ENCODE peak calls at places on chromosomes 7 and 10, in four cellular contexts. Z, C, T and L are unnamed samples.

GRCh38 chr7:137718360-137718759 is 128.4 kb downstream of the DGKI start:
- DNase-seq in Z (no peak), C (no peak), T (no peak), L (no peak)

GRCh38 chr10:47243791-47244190 is 56.2 kb upstream of the GDF10 start:
- DNase-seq in Z (no peak), C (no peak), T (no peak), L (no peak)

GRCh38 chr7:84331665-84332064 is 137.1 kb upstream of the SEMA3A start:
- DNase-seq in Z (no peak), C (no peak), T (no peak), L (no peak)

GRCh38 chr7:55641273-55641691 is 69.0 kb upstream of the VOPP1 start:
- DNase-seq in Z (peak), C (peak), T (peak), L (no peak)

GRCh38 chr7:26321440-26321839 is 29.8 kb downstream of the SNX10 start:
- DNase-seq in Z (peak), C (no peak), T (no peak), L (no peak)

GRCh38 chr7:151857412-151857811 is 19.5 kb downstream of the PRKAG2 start:
- DNase-seq in Z (no peak), C (no peak), T (no peak), L (no peak)

GRCh38 chr7:123327661-123328060 is 127.9 kb upstream of the SLC13A1 start:
- DNase-seq in Z (no peak), C (no peak), T (no peak), L (no peak)

GRCh38 chr7:112422842-112423496 is 27.3 kb upstream of the IFRD1 start:
- DNase-seq in Z (peak), C (peak), T (peak), L (peak)

GRCh38 chr7:4703532-4703931 is 21.4 kb downstream of the FOXK1 start:
- DNase-seq in Z (no peak), C (no peak), T (no peak), L (no peak)

GRCh38 chr7:68279827-68280400 is 1283.3 kb downstream of the TYW1 start:
- DNase-seq in Z (no peak), C (no peak), T (no peak), L (no peak)

GRCh38 chr7:79529214-79529895 is 75.9 kb upstream of the MAGI2 start:
- DNase-seq in Z (no peak), C (no peak), T (no peak), L (no peak)

GRCh38 chr7:43211276-43211675 is 98.8 kb downstream of the HECW1 start:
- DNase-seq in Z (no peak), C (no peak), T (peak), L (no peak)

GRCh38 chr10:107814865-107815487 is 650.5 kb upstream of the SORCS1 start:
- DNase-seq in Z (peak), C (peak), T (peak), L (no peak)

GRCh38 chr7:3033136-3033535 is 10.5 kb downstream of the CARD11 start:
- DNase-seq in Z (no peak), C (no peak), T (no peak), L (no peak)

GRCh38 chr7:139687206-139687954 is 90.4 kb downstream of the HIPK2 start:
- DNase-seq in Z (peak), C (no peak), T (no peak), L (no peak)

GRCh38 chr7:73840715-73841379 is 1.5 kb downstream of the METTL27 start:
- DNase-seq in Z (no peak), C (no peak), T (no peak), L (no peak)

GRCh38 chr10:79106251-79106650 is 37.5 kb downstream of the ZMIZ1 start:
- DNase-seq in Z (no peak), C (no peak), T (no peak), L (no peak)

GRCh38 chr7:3598855-3599254 is 297.8 kb downstream of the SDK1 start:
- DNase-seq in Z (no peak), C (no peak), T (no peak), L (no peak)

GRCh38 chr10:44882146-44882720 is 28.9 kb upstream of the TMEM72 start:
- DNase-seq in Z (no peak), C (no peak), T (no peak), L (no peak)

GRCh38 chr7:126856691-126857291 is 395.9 kb downstream of the GRM8 start:
- DNase-seq in Z (peak), C (no peak), T (peak), L (no peak)

DNA sequence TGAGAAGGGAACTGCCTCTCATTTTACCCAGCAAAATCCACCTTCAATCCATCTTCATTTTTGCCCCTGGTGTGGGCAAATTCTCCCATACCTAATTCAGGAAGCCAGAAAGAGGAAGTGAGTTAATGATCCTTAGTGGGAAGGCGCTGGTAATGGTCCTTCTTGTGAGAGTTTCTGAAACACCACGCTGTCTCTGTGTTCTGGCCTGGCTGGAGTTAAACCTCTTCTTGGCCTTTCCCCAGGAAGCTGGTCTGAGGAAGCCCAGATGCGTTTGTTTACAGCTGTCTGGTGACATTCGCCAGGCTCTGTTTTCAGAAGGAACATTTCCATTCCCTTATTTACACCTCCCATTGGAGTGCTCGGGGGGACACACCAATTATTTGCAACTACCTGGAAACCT is 24.3 kb downstream of the HTRA1 start:
- DNase-seq in Z (no peak), C (no peak), T (no peak), L (no peak)
- H3K27ac ChIP-seq in Z (no peak), C (no peak), T (no peak), L (no peak)

DNA sequence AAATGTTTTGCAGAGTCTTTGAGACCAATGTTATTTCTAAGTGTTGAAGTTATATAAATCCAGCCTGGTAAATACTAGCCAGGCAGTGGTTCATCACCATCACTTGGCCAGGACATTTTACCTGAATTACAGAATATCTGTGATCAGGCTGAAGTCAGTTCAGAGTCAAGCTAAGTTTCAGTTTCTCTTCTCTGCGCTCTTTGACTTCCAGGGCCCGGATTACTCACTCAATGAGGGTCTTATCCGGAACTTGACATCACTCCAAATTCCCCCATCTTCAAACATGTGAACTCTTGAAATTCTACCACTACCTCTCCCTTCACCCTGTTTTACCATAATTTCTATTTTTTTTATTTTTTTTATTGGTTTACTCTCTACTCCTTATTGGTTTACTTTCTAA is 36.6 kb upstream of the CCAR1 start:
- DNase-seq in Z (no peak), C (no peak), T (no peak), L (no peak)
- H3K27ac ChIP-seq in Z (no peak), C (no peak), T (no peak), L (no peak)

GRCh38 chr7:27459021-27459728 is 203.5 kb downstream of the HIBADH start:
- DNase-seq in Z (no peak), C (no peak), T (no peak), L (no peak)
- H3K27ac ChIP-seq in Z (no peak), C (peak), T (no peak), L (no peak)

DNA sequence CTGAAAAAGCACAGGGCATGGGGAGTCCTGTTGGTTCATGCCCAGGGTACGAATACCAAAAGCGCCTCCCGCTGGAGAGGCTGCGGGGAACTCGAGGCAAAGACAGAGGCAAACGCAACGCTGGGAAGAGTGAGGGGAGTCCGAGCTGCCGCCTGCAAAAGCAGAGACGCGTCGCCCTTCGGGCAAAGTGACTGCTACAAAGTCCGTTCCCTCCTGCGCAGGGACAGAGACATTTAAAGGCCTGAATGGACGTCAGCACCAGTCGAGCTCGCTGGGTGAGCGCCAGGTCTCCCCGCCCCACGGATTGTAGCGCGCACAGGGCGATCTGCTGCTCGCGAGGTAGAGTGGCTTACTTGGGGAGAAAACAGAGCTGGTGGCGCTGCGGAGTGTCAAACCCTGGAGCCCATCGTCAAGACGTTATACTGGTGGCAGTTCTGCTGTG is 732.8 kb downstream of the ZWINT start:
- DNase-seq in Z (no peak), C (no peak), T (peak), L (no peak)
- H3K27ac ChIP-seq in Z (no peak), C (no peak), T (no peak), L (no peak)